ENCODE peak calls at places on chromosomes 7 and 10, in four cellular contexts. C is left ventricle myocardium inferior, Y is GM23248, X is testis. G is an unnamed sample.

GRCh38 chr10:43206391-43207235 is 60.3 kb downstream of the RASGEF1A start:
- DNase-seq in X (no peak), Y (no peak), C (peak; percentile 7), G (peak; percentile 41)

GRCh38 chr7:112143567-112143966 is 62.6 kb downstream of the DOCK4 start:
- DNase-seq in X (no peak), C (peak; percentile 45), Y (peak; percentile 91), G (no peak)

GRCh38 chr7:129762387-129762969 is 151.0 kb downstream of the NRF1 start:
- DNase-seq in Y (no peak), C (no peak), X (peak; percentile 76), G (no peak)

GRCh38 chr7:7764515-7765138 is 46.2 kb upstream of the RPA3 start:
- DNase-seq in C (no peak), X (no peak), Y (no peak), G (no peak)

GRCh38 chr10:7133270-7133669 is 277.6 kb downstream of the SFMBT2 start:
- DNase-seq in C (no peak), X (no peak), Y (no peak), G (no peak)

GRCh38 chr7:129840757-129841156 is 112.0 kb downstream of the UBE2H start:
- DNase-seq in X (no peak), C (no peak), Y (peak; percentile 61), G (no peak)

GRCh38 chr10:126331101-126331500 is 57.2 kb downstream of the ADAM12 start:
- DNase-seq in C (no peak), Y (peak; percentile 32), X (no peak), G (no peak)

GRCh38 chr7:120404042-120404441 is 131.1 kb downstream of the KCND2 start:
- DNase-seq in C (no peak), X (no peak), Y (peak; percentile 2), G (no peak)

GRCh38 chr7:155669717-155670505 is 25.4 kb downstream of the RBM33 start:
- DNase-seq in Y (peak; percentile 81), X (no peak), C (no peak), G (peak; percentile 82)

GRCh38 chr7:150901160-150902035 is 49.1 kb downstream of the AOC1 start:
- DNase-seq in Y (no peak), C (peak; percentile 34), X (no peak), G (no peak)

GRCh38 chr10:116699049-116699782 is 43.1 kb downstream of the HSPA12A start:
- DNase-seq in X (no peak), C (no peak), Y (no peak), G (no peak)
- H3K4me3 ChIP-seq in X (no peak overlapping the region), C (no peak overlapping the region), Y (no peak overlapping the region), G (no peak overlapping the region)

GRCh38 chr7:70710011-70710480 is 421.9 kb upstream of the GALNT17 start:
- DNase-seq in C (no peak), Y (peak; percentile 63), X (no peak), G (no peak)
- H3K27ac ChIP-seq in C (no peak overlapping the region), Y (no peak overlapping the region), X (no peak overlapping the region), G (peak overlapping the region; percentile 80)

GRCh38 chr10:17257466-17258321 is 29.7 kb downstream of the VIM start:
- DNase-seq in C (no peak), Y (peak; percentile 87), X (peak; percentile 74), G (peak; percentile 82)

GRCh38 chr10:17265468-17265867 is 37.4 kb downstream of the VIM start:
- DNase-seq in C (no peak), X (no peak), Y (peak; percentile 32), G (no peak)

GRCh38 chr10:17262502-17262901 is 34.5 kb downstream of the VIM start:
- DNase-seq in Y (no peak), C (no peak), X (no peak), G (no peak)

DNA sequence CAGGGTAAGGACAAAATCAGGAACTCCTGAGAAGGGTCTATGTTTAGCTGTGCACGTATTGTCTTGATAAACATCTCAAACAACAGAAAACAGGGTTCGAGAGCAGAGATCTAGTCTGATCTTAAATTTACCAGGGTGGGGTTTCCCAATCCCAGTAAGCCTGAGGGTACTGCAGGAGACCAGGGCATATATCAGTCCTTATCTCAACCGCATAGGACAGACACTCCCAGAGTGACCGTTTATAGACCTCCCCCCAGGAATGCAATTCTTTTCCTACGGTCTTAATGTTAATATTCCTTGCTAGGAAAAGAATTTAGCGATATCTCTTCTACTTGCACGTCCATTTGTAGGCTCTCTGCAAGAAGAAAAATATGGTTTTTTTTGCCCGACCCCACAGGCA is 35.5 kb downstream of the VIM start:
- DNase-seq in C (no peak), X (no peak), Y (no peak), G (no peak)
- H3K9me3 ChIP-seq in C (peaks cover 43% of the 10 kb centered on the region), X (no peaks in the 10 kb centered on the region), Y (no peaks in the 10 kb centered on the region), G (peaks cover 48% of the 10 kb centered on the region)

GRCh38 chr7:3301472-3301778 is 373 bp downstream of the SDK1 start:
- DNase-seq in Y (peak; percentile 13), X (no peak), C (no peak), G (no peak)
- H3K4me3 ChIP-seq in Y (no peak overlapping the region), X (no peak overlapping the region), C (peak overlapping the region; percentile 72), G (no peak overlapping the region)

DNA sequence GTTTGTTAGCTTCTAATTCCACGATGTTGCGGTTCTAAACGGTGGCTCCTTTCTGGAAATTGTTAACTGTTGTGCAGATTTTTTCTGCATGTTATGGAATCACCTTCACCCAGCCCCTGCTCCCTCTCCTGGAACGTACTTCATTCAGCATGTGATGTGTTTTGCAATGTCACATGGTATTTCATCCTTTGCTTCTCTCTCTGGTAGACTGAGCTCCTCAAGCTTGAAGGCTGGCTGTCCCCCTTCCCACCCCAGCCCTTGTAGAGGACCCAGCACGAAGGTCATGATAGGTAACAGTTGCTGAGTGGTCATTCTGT is 4.4 kb downstream of the PPP2R2D start:
- DNase-seq in X (no peak), C (no peak), Y (no peak), G (no peak)
- H3K27ac ChIP-seq in X (no peak overlapping the region), C (peak overlapping the region; percentile 47), Y (no peak overlapping the region), G (no peak overlapping the region)

GRCh38 chr7:56121440-56121839 is 5.2 kb upstream of the NUPR2 start:
- DNase-seq in C (no peak), X (no peak), Y (no peak), G (no peak)

GRCh38 chr7:56125831-56126230 is 9.6 kb upstream of the NUPR2 start:
- DNase-seq in Y (no peak), X (no peak), C (no peak), G (no peak)

GRCh38 chr7:56124981-56125380 is 8.8 kb upstream of the NUPR2 start:
- DNase-seq in C (no peak), X (no peak), Y (no peak), G (no peak)
- H3K9me3 ChIP-seq in C (no peaks in the 10 kb centered on the region), X (no peaks in the 10 kb centered on the region), Y (no peaks in the 10 kb centered on the region), G (peaks cover 14% of the 10 kb centered on the region)

GRCh38 chr7:44750424-44750823 is 1.8 kb downstream of the ZMIZ2 start:
- DNase-seq in C (no peak), Y (no peak), X (no peak), G (no peak)
- H3K4me3 ChIP-seq in C (peak overlapping the region; percentile 95), Y (no peak overlapping the region), X (no peak overlapping the region), G (no peak overlapping the region)

DNA sequence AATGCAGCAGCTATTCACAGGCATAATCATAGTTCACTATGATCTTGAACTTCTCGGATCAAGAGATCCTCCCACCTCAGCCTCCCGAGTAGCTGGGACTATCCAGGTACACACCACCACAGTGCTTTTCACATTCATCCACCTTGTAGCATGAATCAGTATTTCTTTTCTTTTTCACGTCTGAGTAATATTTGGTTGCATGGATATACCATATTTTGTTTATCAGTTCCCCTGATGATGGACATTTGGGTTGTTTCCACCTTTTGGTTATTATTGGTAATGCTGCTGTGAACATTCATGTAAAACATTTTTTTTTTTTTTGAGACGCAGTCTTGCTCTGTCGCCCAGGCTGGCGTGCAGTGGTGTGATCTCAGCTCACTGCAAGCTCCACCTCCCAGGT is 3.6 kb upstream of the TBC1D12 start:
- DNase-seq in Y (no peak), X (no peak), C (no peak), G (no peak)
- H3K27ac ChIP-seq in Y (no peak overlapping the region), X (no peak overlapping the region), C (no peak overlapping the region), G (no peak overlapping the region)

DNA sequence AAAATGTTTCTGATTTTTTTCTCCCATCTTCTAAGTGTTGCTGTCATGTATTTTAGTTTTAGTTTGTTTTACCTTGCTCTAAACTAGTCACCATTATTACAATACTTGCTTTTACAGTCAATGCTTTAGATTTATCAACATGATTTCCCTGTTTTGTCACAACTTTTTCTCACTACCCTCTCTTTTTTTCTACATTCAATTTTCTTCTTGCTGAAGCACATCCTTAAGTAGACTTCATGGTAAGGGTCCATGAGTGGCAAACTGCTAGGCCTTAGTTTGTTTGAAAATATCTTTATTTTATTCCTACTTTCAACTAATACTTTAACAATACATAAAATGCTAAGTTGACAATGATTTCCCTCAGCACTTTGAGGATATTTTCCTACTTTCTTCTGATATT is 173.5 kb downstream of the DNAJC1 start:
- DNase-seq in X (no peak), Y (no peak), C (no peak), G (no peak)
- H3K9me3 ChIP-seq in X (no peaks in the 10 kb centered on the region), Y (peaks cover 9% of the 10 kb centered on the region), C (peaks cover 97% of the 10 kb centered on the region), G (peaks cover 99% of the 10 kb centered on the region)